ENCODE peak calls at places on chromosomes 2 and 18, in four cellular contexts. D is neural progenitor cell, Q is Calu3, S is breast epithelium. T is an unnamed sample.
A peak's percentile ranks its signal among the peaks of the same experiment; 100 is the strongest.

GRCh38 chr2:69509011-69509749 is 71.9 kb upstream of the NFU1 start:
- DNase-seq in S (no peak), D (no peak), Q (no peak), T (no peak)

GRCh38 chr18:63590368-63590767 is 3.2 kb downstream of the SERPINB13 start:
- DNase-seq in S (no peak), Q (no peak), D (no peak), T (no peak)

GRCh38 chr18:48412339-48412929 is 3.3 kb upstream of the ZBTB7C start:
- DNase-seq in D (peak; percentile 56), Q (peak; percentile 45), S (no peak), T (no peak)

GRCh38 chr18:31490838-31491237 is 7.1 kb upstream of the DSG2 start:
- DNase-seq in Q (no peak), S (no peak), D (no peak), T (no peak)

GRCh38 chr2:237208373-237209045 is 122.8 kb downstream of the COPS8 start:
- DNase-seq in D (no peak), S (no peak), Q (no peak), T (no peak)

GRCh38 chr18:51802589-51802988 is 537.4 kb upstream of the DCC start:
- DNase-seq in S (no peak), D (no peak), Q (no peak), T (no peak)

GRCh38 chr18:24482826-24483225 is 22.4 kb downstream of the HRH4 start:
- DNase-seq in D (no peak), S (no peak), Q (no peak), T (no peak)

GRCh38 chr2:72991980-72992733 is 74.8 kb downstream of the EMX1 start:
- DNase-seq in S (no peak), D (no peak), Q (no peak), T (no peak)

GRCh38 chr2:37671013-37671815 is at the start of gene CDC42EP3:
- DNase-seq in D (peak; percentile 88), Q (peak; percentile 84), S (peak; percentile 43), T (no peak)

GRCh38 chr2:240452471-240453256 is 17.2 kb downstream of the GPC1 start:
- DNase-seq in S (no peak), D (peak; percentile 91), Q (peak; percentile 87), T (no peak)

GRCh38 chr18:37435996-37436395 is 129.6 kb downstream of the CELF4 start:
- DNase-seq in Q (no peak), D (no peak), S (no peak), T (no peak)

GRCh38 chr2:113015655-113016054 is 10.4 kb downstream of the IL36A start:
- DNase-seq in Q (no peak), S (no peak), D (no peak), T (no peak)

GRCh38 chr2:170354855-170355649 is 177.1 kb downstream of the MYO3B start:
- DNase-seq in D (no peak), Q (no peak), S (no peak), T (no peak)

GRCh38 chr2:23286031-23286764 is 98.8 kb upstream of the KLHL29 start:
- DNase-seq in Q (no peak), S (no peak), D (no peak), T (no peak)

GRCh38 chr18:29191263-29191662 is 1014.3 kb upstream of the CDH2 start:
- DNase-seq in D (peak; percentile 12), Q (peak; percentile 9), S (no peak), T (no peak)

GRCh38 chr2:43405829-43406228 is 179.4 kb upstream of the ZFP36L2 start:
- DNase-seq in S (no peak), Q (no peak), D (no peak), T (no peak)

GRCh38 chr2:225824748-225825449 is 425.4 kb downstream of the NYAP2 start:
- DNase-seq in Q (no peak), S (no peak), D (peak; percentile 66), T (no peak)

GRCh38 chr2:39512434-39512935 is 75.4 kb upstream of the MAP4K3 start:
- DNase-seq in Q (no peak), D (no peak), S (no peak), T (no peak)

GRCh38 chr2:25936889-25937545 is 45.3 kb downstream of the KIF3C start:
- DNase-seq in D (no peak), S (no peak), Q (no peak), T (no peak)

GRCh38 chr2:134252092-134252775 is 1.6 kb upstream of the MGAT5 start:
- DNase-seq in Q (no peak), S (no peak), D (no peak), T (no peak)

GRCh38 chr2:204931562-204931961 is 386.3 kb downstream of the PARD3B start:
- DNase-seq in S (no peak), Q (no peak), D (no peak), T (no peak)

GRCh38 chr2:98768765-98769476 is 38.0 kb upstream of the MGAT4A start:
- DNase-seq in S (no peak), Q (peak; percentile 33), D (no peak), T (no peak)

GRCh38 chr2:197204855-197205254 is 105.7 kb downstream of the ANKRD44 start:
- DNase-seq in S (no peak), D (no peak), Q (no peak), T (no peak)

GRCh38 chr2:184598313-184599053 is at the start of gene ZNF804A:
- DNase-seq in Q (peak; percentile 40), S (no peak), D (peak; percentile 81), T (no peak)

GRCh38 chr2:69169990-69170389 is 157.0 kb downstream of the ANTXR1 start:
- DNase-seq in S (no peak), D (no peak), Q (no peak), T (no peak)

GRCh38 chr2:135456431-135456830 is 74.6 kb downstream of the ZRANB3 start:
- DNase-seq in S (no peak), Q (no peak), D (no peak), T (no peak)

GRCh38 chr2:177171418-177171865 is 41.2 kb upstream of the HNRNPA3 start:
- DNase-seq in D (no peak), Q (peak; percentile 48), S (no peak), T (no peak)

GRCh38 chr2:41853427-41854191 is 194.2 kb upstream of the PKDCC start:
- DNase-seq in Q (peak; percentile 66), D (peak; percentile 86), S (no peak), T (no peak)

GRCh38 chr2:143732931-143733330 is 603.7 kb downstream of the ARHGAP15 start:
- DNase-seq in D (no peak), S (no peak), Q (no peak), T (no peak)

GRCh38 chr2:205461678-205462665 is 220.3 kb upstream of the NRP2 start:
- DNase-seq in Q (no peak), D (no peak), S (no peak), T (no peak)

GRCh38 chr2:105749583-105750399 is 5.1 kb downstream of the NCK2 start:
- DNase-seq in S (no peak), D (no peak), Q (no peak), T (no peak)

GRCh38 chr18:7000484-7001096 is 117.0 kb downstream of the LAMA1 start:
- DNase-seq in S (no peak), Q (no peak), D (peak; percentile 31), T (no peak)

GRCh38 chr2:108325756-108326155 is 37.1 kb downstream of the SULT1C2 start:
- DNase-seq in S (no peak), D (no peak), Q (no peak), T (no peak)

GRCh38 chr2:37143986-37144385 is 12.8 kb downstream of the EIF2AK2 start:
- DNase-seq in D (no peak), S (no peak), Q (no peak), T (no peak)

GRCh38 chr2:134375935-134376334 is 122.1 kb downstream of the MGAT5 start:
- DNase-seq in Q (peak; percentile 25), D (peak; percentile 22), S (peak; percentile 52), T (no peak)

GRCh38 chr2:71477231-71477681 is 23.9 kb downstream of the DYSF start:
- DNase-seq in D (no peak), Q (no peak), S (no peak), T (no peak)

GRCh38 chr2:235381261-235381912 is 112.5 kb upstream of the AGAP1 start:
- DNase-seq in D (no peak), S (no peak), Q (no peak), T (no peak)

GRCh38 chr18:11689972-11690570 is 1.0 kb downstream of the GNAL start:
- DNase-seq in S (no peak), Q (peak; percentile 6), D (no peak), T (no peak)

GRCh38 chr2:64698068-64698645 is 44.4 kb upstream of the SERTAD2 start:
- DNase-seq in D (no peak), S (no peak), Q (no peak), T (no peak)

GRCh38 chr2:64697286-64698023 is 43.7 kb upstream of the SERTAD2 start:
- DNase-seq in D (no peak), S (no peak), Q (no peak), T (no peak)

GRCh38 chr2:64700133-64700809 is 46.6 kb upstream of the SERTAD2 start:
- DNase-seq in Q (no peak), S (no peak), D (no peak), T (no peak)

GRCh38 chr2:64698668-64699444 is 45.1 kb upstream of the SERTAD2 start:
- DNase-seq in Q (no peak), D (no peak), S (no peak), T (no peak)

GRCh38 chr2:64699712-64700111 is 46.0 kb upstream of the SERTAD2 start:
- DNase-seq in Q (no peak), D (no peak), S (no peak), T (no peak)
- TF ChIP-seq CTCF in Q (no peak), D (peak; percentile 17), S (no peak), T (no peak)

GRCh38 chr2:150109028-150109427 is 378.4 kb downstream of the RND3 start:
- DNase-seq in D (no peak), S (no peak), Q (no peak), T (no peak)
- TF ChIP-seq CTCF in D (no peak), S (no peak), Q (no peak), T (no peak)

GRCh38 chr2:231494669-231495068 is 30.4 kb upstream of the NCL start:
- DNase-seq in D (no peak), S (no peak), Q (no peak), T (no peak)

GRCh38 chr2:231488331-231488730 is 24.0 kb upstream of the NCL start:
- DNase-seq in Q (no peak), S (no peak), D (no peak), T (no peak)

GRCh38 chr2:231487197-231487596 is 22.9 kb upstream of the NCL start:
- DNase-seq in Q (no peak), S (no peak), D (no peak), T (no peak)

GRCh38 chr2:231490801-231491200 is 26.5 kb upstream of the NCL start:
- DNase-seq in D (no peak), S (no peak), Q (no peak), T (no peak)

GRCh38 chr2:231489990-231490389 is 25.7 kb upstream of the NCL start:
- DNase-seq in S (no peak), D (no peak), Q (no peak), T (no peak)
- TF ChIP-seq CTCF in S (no peak), D (peak; percentile 39), Q (no peak), T (no peak)

GRCh38 chr2:119518401-119518800 is 5.9 kb downstream of the SCTR start:
- DNase-seq in S (no peak), Q (no peak), D (no peak), T (no peak)

GRCh38 chr2:119516121-119516520 is 8.2 kb downstream of the SCTR start:
- DNase-seq in S (no peak), Q (no peak), D (no peak), T (no peak)

GRCh38 chr2:119521437-119521825 is 2.9 kb downstream of the SCTR start:
- DNase-seq in D (no peak), S (no peak), Q (no peak), T (no peak)

GRCh38 chr2:119520696-119521436 is 3.4 kb downstream of the SCTR start:
- DNase-seq in S (no peak), D (no peak), Q (no peak), T (no peak)

GRCh38 chr2:119517433-119517832 is 6.8 kb downstream of the SCTR start:
- DNase-seq in Q (peak; percentile 75), S (no peak), D (peak; percentile 77), T (no peak)
- TF ChIP-seq CTCF in Q (peak; percentile 80), S (no peak), D (peak; percentile 76), T (no peak)

T was measured in omental fat pad.